ENCODE peak calls at places on chromosomes 12 and 14, in ten cellular contexts. E is mucosa of descending colon; S is esophagus muscularis mucosa; I is Peyer's patch; W is pancreas; H is OCI-LY7; U is body of pancreas; Z is CD8-positive, alpha-beta T cell; K is hepatocyte; G is suprapubic skin. P is an unnamed sample.

GRCh38 chr12:101172316-101172715 is 37.7 kb downstream of the SLC5A8 start:
- DNase-seq in E (peak; percentile 58), S (no peak), I (no peak), W (peak; percentile 22), H (peak; percentile 3), U (no peak), Z (no peak), K (peak; percentile 9), G (no peak), P (no peak)

GRCh38 chr12:14654842-14655241 is 41.6 kb downstream of the GUCY2C start:
- DNase-seq in E (no peak), S (no peak), I (no peak), W (no peak), H (no peak), U (no peak), Z (no peak), K (no peak), G (no peak), P (no peak)

GRCh38 chr12:28191690-28192089 is 1.4 kb downstream of the CCDC91 start:
- DNase-seq in E (no peak), S (no peak), I (no peak), W (no peak), H (no peak), U (peak; percentile 53), Z (peak; percentile 28), K (no peak), G (peak; percentile 48), P (no peak)

GRCh38 chr12:103677905-103678304 is 90.8 kb downstream of the STAB2 start:
- DNase-seq in E (peak; percentile 24), S (no peak), I (no peak), W (no peak), H (no peak), U (no peak), Z (no peak), K (no peak), G (no peak), P (no peak)

GRCh38 chr12:15225136-15225535 is 3.9 kb upstream of the RERG start:
- DNase-seq in E (no peak), S (no peak), I (no peak), W (no peak), H (no peak), U (no peak), Z (no peak), K (no peak), G (no peak), P (no peak)

GRCh38 chr12:107379852-107380567 is 286.7 kb upstream of the CRY1 start:
- DNase-seq in E (peak; percentile 45), S (no peak), I (no peak), W (no peak), H (no peak), U (peak; percentile 69), Z (no peak), K (peak; percentile 51), G (no peak), P (no peak)

GRCh38 chr12:612886-613285 is 50.4 kb downstream of the NINJ2 start:
- DNase-seq in E (no peak), S (no peak), I (no peak), W (no peak), H (no peak), U (no peak), Z (no peak), K (no peak), G (no peak), P (no peak)

GRCh38 chr12:80509781-80510556 is 65.9 kb downstream of the PTPRQ start:
- DNase-seq in E (no peak), S (no peak), I (no peak), W (no peak), H (no peak), U (no peak), Z (no peak), K (peak; percentile 10), G (no peak), P (peak; percentile 19)

GRCh38 chr12:111428728-111429175 is 23.0 kb downstream of the SH2B3 start:
- DNase-seq in E (peak; percentile 65), S (no peak), I (peak; percentile 71), W (peak; percentile 62), H (peak; percentile 30), U (no peak), Z (no peak), K (no peak), G (no peak), P (no peak)

GRCh38 chr12:111426341-111427185 is 20.8 kb downstream of the SH2B3 start:
- DNase-seq in E (peak; percentile 66), S (no peak), I (no peak), W (no peak), H (no peak), U (no peak), Z (peak; percentile 39), K (no peak), G (no peak), P (no peak)

GRCh38 chr12:111427417-111428074 is 21.8 kb downstream of the SH2B3 start:
- DNase-seq in E (no peak), S (no peak), I (no peak), W (no peak), H (no peak), U (no peak), Z (no peak), K (no peak), G (no peak), P (no peak)

GRCh38 chr12:111429760-111430417 is 24.2 kb downstream of the SH2B3 start:
- DNase-seq in E (peak; percentile 54), S (no peak), I (peak; percentile 50), W (no peak), H (no peak), U (no peak), Z (peak; percentile 68), K (no peak), G (no peak), P (no peak)

DNA sequence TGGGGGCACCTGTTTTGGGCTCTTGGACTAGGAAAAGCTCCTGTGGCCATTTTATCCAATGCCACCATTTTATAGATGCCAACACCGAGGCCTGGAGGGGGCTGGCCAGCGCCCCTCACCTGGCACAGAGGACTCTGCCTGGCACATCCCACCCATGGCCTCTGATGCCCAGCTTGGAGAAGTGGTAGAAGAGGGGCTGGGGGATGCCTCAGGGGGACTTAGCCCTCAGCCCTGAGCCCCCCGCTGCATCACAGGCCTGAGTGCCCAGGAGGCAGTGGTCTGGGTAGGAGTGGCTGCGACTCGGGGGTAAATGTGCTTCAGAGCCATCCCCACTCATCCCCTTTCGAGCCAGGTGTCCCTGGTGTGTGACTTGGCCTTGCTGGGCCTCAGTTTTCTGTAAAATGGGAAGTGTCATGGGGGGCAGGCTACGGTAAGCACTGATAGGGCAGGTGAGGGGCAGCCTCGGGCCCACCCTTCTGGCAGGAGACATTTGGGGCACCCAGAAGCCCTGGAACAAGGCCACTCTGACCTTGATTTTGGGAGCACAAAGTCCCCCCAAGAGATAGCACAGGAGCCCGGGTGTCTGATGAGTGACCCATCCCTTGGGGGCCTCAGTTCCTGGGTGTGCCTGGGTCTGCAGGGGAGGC is 22.5 kb downstream of the SH2B3 start:
- DNase-seq in E (no peak), S (no peak), I (peak; percentile 23), W (no peak), H (no peak), U (no peak), Z (no peak), K (no peak), G (no peak), P (no peak)
- H3K4me1 ChIP-seq in E (peaks cover 70% of the 10 kb centered on the region), S (peaks cover 85% of the 10 kb centered on the region), I (no peaks in the 10 kb centered on the region), W (peaks cover 19% of the 10 kb centered on the region), H (peaks cover 37% of the 10 kb centered on the region), U (peaks cover 18% of the 10 kb centered on the region), Z (peaks cover 92% of the 10 kb centered on the region), K (peaks cover 23% of the 10 kb centered on the region), G (peaks cover 53% of the 10 kb centered on the region), P (peaks cover 9% of the 10 kb centered on the region)

GRCh38 chr12:132217371-132217770 is 73.1 kb downstream of the NOC4L start:
- DNase-seq in E (no peak), S (no peak), I (no peak), W (no peak), H (no peak), U (no peak), Z (no peak), K (no peak), G (no peak), P (no peak)

GRCh38 chr12:132219323-132219722 is 75.1 kb downstream of the NOC4L start:
- DNase-seq in E (no peak), S (no peak), I (no peak), W (peak; percentile 56), H (no peak), U (no peak), Z (no peak), K (no peak), G (no peak), P (no peak)

GRCh38 chr12:132218519-132218860 is 74.2 kb downstream of the NOC4L start:
- DNase-seq in E (no peak), S (no peak), I (no peak), W (no peak), H (no peak), U (no peak), Z (peak; percentile 7), K (no peak), G (no peak), P (no peak)

GRCh38 chr12:132217800-132218518 is 73.7 kb downstream of the NOC4L start:
- DNase-seq in E (no peak), S (no peak), I (no peak), W (no peak), H (no peak), U (no peak), Z (peak; percentile 4), K (no peak), G (no peak), P (no peak)

DNA sequence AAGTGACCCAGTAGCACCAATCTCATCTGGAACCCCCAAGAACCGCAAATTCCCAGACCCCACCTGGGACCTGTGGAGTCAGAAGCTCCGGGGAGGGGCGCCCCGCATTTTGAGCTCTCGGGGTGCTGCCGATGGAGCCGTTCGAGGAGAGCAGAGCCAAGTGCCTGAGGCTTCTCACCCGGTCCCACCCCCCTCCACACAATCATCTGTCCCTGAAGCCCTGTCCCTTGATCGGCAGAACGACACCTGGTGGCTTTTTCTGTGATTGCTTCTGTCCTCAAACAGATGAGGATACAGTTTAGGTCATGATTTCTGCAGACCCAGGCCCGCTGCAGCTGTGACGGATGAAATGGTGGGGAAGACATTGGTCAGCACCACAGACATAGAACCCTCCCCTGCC is 74.7 kb downstream of the NOC4L start:
- DNase-seq in E (peak; percentile 41), S (no peak), I (no peak), W (peak; percentile 22), H (peak; percentile 55), U (no peak), Z (peak; percentile 65), K (no peak), G (no peak), P (peak; percentile 62)
- TF ChIP-seq CTCF in E (no peak), S (peak; percentile 25), I (peak; percentile 30), W (no peak), H (peak; percentile 72), U (peak; percentile 35), Z (peak; percentile 61), K (peak; percentile 40), G (no peak), P (peak; percentile 63)

DNA sequence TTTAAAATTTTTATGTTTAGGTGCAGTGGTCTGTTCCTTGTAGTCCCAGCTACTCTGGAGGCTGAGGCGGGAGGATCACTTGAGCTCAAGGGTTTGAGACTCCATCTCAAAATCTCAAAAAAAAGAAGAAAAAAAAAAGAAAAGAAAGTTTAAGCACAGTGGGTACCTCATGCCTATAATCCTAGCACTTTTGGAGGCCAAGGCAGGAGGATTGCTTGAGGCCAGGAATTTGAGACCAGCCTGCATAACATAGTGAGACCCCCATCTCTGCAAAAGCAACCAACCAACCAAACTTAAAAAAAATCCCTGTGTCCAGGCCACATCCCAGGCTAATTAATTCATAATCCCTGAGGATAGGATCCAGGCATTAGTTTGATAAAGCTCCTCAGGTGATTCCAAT is 3.4 kb upstream of the SALL2 start:
- DNase-seq in E (no peak), S (no peak), I (no peak), W (no peak), H (no peak), U (no peak), Z (no peak), K (no peak), G (no peak), P (no peak)
- H3K4me1 ChIP-seq in E (no peaks in the 10 kb centered on the region), S (peaks cover 20% of the 10 kb centered on the region), I (no peaks in the 10 kb centered on the region), W (no peaks in the 10 kb centered on the region), H (peaks cover 56% of the 10 kb centered on the region), U (peaks cover 9% of the 10 kb centered on the region), Z (peaks cover 14% of the 10 kb centered on the region), K (peaks cover 7% of the 10 kb centered on the region), G (peaks cover 20% of the 10 kb centered on the region), P (no peaks in the 10 kb centered on the region)

GRCh38 chr14:103087343-103087835 is 3.4 kb downstream of the LBHD2 start:
- DNase-seq in E (no peak), S (no peak), I (no peak), W (peak; percentile 58), H (no peak), U (no peak), Z (peak; percentile 15), K (no peak), G (no peak), P (peak; percentile 51)

GRCh38 chr14:103086771-103087342 is 2.8 kb downstream of the LBHD2 start:
- DNase-seq in E (no peak), S (no peak), I (no peak), W (peak; percentile 45), H (no peak), U (no peak), Z (no peak), K (no peak), G (no peak), P (no peak)

GRCh38 chr14:103081951-103082350 is 2.1 kb upstream of the LBHD2 start:
- DNase-seq in E (no peak), S (no peak), I (no peak), W (no peak), H (no peak), U (no peak), Z (no peak), K (no peak), G (no peak), P (no peak)

GRCh38 chr14:103084021-103084919 is at the start of gene LBHD2:
- DNase-seq in E (no peak), S (no peak), I (no peak), W (peak; percentile 73), H (no peak), U (no peak), Z (no peak), K (no peak), G (no peak), P (peak; percentile 21)

DNA sequence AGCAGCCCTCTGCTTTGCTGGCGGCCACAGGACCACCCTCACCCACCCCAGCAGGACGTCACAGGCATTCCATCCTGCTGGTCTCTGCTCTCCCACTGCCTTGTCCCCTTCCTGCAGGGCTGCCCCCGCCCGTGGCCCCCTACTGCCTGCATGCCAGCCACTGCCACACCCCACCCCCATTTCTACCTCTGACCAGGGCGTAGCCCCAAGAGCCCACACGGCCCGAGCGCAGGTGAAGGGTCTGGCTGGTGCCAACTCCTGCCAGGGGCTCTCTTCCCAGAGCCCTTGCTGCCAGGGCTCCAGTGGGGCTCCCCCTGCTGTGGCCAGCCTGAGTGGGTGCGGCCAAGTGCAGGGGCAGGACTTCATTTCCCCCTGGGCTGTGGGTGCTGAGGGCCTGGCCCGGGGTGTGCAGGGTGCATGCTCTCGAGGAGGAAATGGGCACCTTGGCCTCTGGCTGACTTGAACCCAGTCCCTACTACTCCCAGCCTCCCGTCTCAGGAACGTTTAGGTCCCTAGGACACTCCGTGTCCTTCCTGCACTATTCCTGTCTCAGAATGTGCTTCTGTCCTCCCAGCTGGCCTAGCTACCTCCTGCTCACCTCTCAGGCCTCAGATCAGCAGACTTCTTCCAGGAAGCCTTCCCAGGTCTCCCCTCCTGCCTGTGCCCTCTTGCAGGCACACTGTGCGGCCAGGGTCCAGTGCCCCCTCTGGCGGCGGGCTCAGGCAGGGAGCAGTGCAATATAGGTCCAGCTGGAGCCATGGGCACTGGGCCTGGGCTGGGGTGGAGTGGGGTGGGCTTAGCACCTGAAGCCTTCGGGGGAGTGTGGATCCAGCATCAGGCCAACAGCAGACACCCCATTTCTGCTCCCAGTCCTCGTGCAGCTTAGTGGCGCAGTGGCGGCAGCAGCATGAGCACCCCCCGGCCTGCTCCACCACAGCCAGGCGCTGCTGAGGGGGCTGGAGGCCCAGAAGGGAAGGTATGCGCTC is 1.4 kb downstream of the LBHD2 start:
- DNase-seq in E (no peak), S (no peak), I (no peak), W (peak; percentile 61), H (no peak), U (no peak), Z (no peak), K (no peak), G (no peak), P (peak; percentile 7)
- TF ChIP-seq CTCF in E (no peak), S (no peak), I (no peak), W (no peak), H (no peak), U (no peak), Z (no peak), K (peak; percentile 13), G (no peak), P (no peak)

P was measured in BE2C.